ENCODE peak calls at places on chromosomes 7 and 10, in eight cellular contexts. H is fibroblast of lung, T is kidney, R is right lobe of liver, Q is heart right ventricle, S is brain microvascular endothelial cell, G is psoas muscle, O is mammary epithelial cell. P is an unnamed sample.

GRCh38 chr7:47217570-47218360 is 364.1 kb downstream of the TNS3 start:
- DNase-seq in S (no peak), G (no peak), Q (no peak), R (no peak), H (no peak), O (no peak), T (no peak), P (no peak)

GRCh38 chr10:97718659-97719142 is 5.2 kb downstream of the MARVELD1 start:
- DNase-seq in S (no peak), H (peak), T (peak), O (peak), G (no peak), Q (no peak), R (peak), P (no peak)

GRCh38 chr7:157136372-157136771 is 2.4 kb upstream of the UBE3C start:
- DNase-seq in R (no peak), Q (no peak), T (no peak), S (peak), H (peak), G (no peak), O (peak), P (no peak)

GRCh38 chr7:31518766-31519165 is 4.9 kb downstream of the ITPRID1 start:
- DNase-seq in G (no peak), H (no peak), R (no peak), T (no peak), Q (no peak), S (no peak), O (no peak), P (no peak)

GRCh38 chr10:128540806-128541739 is 414.9 kb upstream of the MKI67 start:
- DNase-seq in O (no peak), G (no peak), R (no peak), T (no peak), S (no peak), Q (peak), H (no peak), P (no peak)

GRCh38 chr10:3264178-3264867 is 91.7 kb upstream of the PITRM1 start:
- DNase-seq in G (no peak), O (no peak), H (no peak), T (no peak), Q (no peak), S (no peak), R (no peak), P (no peak)

GRCh38 chr7:73682745-73683055 is 553 bp downstream of the DNAJC30 start:
- DNase-seq in T (peak), G (no peak), H (no peak), O (peak), R (no peak), Q (no peak), S (no peak), P (no peak)

GRCh38 chr7:5350600-5351385 is 68.0 kb downstream of the SLC29A4 start:
- DNase-seq in R (no peak), H (no peak), O (no peak), T (peak), S (no peak), G (no peak), Q (no peak), P (no peak)

GRCh38 chr10:99296605-99297004 is 32.6 kb upstream of the CNNM1 start:
- DNase-seq in S (no peak), R (peak), O (no peak), G (no peak), H (no peak), Q (no peak), T (no peak), P (no peak)

GRCh38 chr10:61757525-61758397 is 95.0 kb downstream of the CABCOCO1 start:
- DNase-seq in S (peak), T (no peak), O (peak), Q (no peak), H (peak), G (no peak), R (no peak), P (peak)

GRCh38 chr7:2068693-2069471 is 163.9 kb downstream of the MAD1L1 start:
- DNase-seq in S (no peak), Q (no peak), H (no peak), G (no peak), R (no peak), O (no peak), T (no peak), P (no peak)

GRCh38 chr7:2071133-2071832 is 161.5 kb downstream of the MAD1L1 start:
- DNase-seq in O (no peak), H (no peak), Q (no peak), R (no peak), S (no peak), T (no peak), G (no peak), P (no peak)

GRCh38 chr7:2069472-2069860 is 163.3 kb downstream of the MAD1L1 start:
- DNase-seq in O (no peak), H (no peak), G (no peak), T (no peak), S (peak), Q (no peak), R (no peak), P (no peak)

GRCh38 chr7:2072042-2072441 is 160.7 kb downstream of the MAD1L1 start:
- DNase-seq in T (no peak), R (no peak), H (no peak), Q (no peak), G (no peak), S (no peak), O (no peak), P (no peak)

GRCh38 chr7:2070151-2070763 is 162.5 kb downstream of the MAD1L1 start:
- DNase-seq in Q (no peak), G (no peak), O (no peak), S (no peak), H (no peak), R (no peak), T (no peak), P (no peak)
- H3K27ac ChIP-seq in Q (no peak), G (no peak), O (no peak), S (no peak), H (no peak), R (no peak), T (no peak), P (no peak)

GRCh38 chr10:110335314-110336064 is 30.8 kb upstream of the SMNDC1 start:
- DNase-seq in T (no peak), Q (no peak), O (no peak), S (no peak), R (no peak), H (no peak), G (no peak), P (no peak)

GRCh38 chr10:110330675-110331074 is 26.0 kb upstream of the SMNDC1 start:
- DNase-seq in H (no peak), S (no peak), G (no peak), T (no peak), Q (no peak), O (no peak), R (no peak), P (no peak)

GRCh38 chr10:110336111-110336721 is 31.5 kb upstream of the SMNDC1 start:
- DNase-seq in O (peak), G (no peak), Q (no peak), H (peak), R (no peak), T (no peak), S (peak), P (no peak)

GRCh38 chr10:110337401-110337800 is 32.7 kb upstream of the SMNDC1 start:
- DNase-seq in Q (no peak), S (no peak), H (no peak), G (no peak), R (no peak), T (no peak), O (no peak), P (no peak)

GRCh38 chr10:110334061-110334656 is 29.4 kb upstream of the SMNDC1 start:
- DNase-seq in Q (no peak), H (no peak), T (no peak), G (no peak), O (no peak), R (no peak), S (no peak), P (no peak)
- TF ChIP-seq CTCF in Q (no peak), H (no peak), T (no peak), G (no peak), O (no peak), R (no peak), S (no peak), P (no peak)

GRCh38 chr10:104276192-104276591 is 7.2 kb downstream of the GSTO2 start:
- DNase-seq in T (no peak), H (no peak), S (no peak), O (no peak), Q (no peak), R (no peak), G (no peak), P (no peak)

GRCh38 chr10:104277785-104278184 is 8.8 kb downstream of the GSTO2 start:
- DNase-seq in S (no peak), G (no peak), Q (no peak), R (no peak), H (no peak), T (no peak), O (no peak), P (no peak)

GRCh38 chr10:104273291-104273690 is 4.3 kb downstream of the GSTO2 start:
- DNase-seq in Q (no peak), S (no peak), O (no peak), R (no peak), T (no peak), H (no peak), G (no peak), P (no peak)

GRCh38 chr10:104273899-104274575 is 5.1 kb downstream of the GSTO2 start:
- DNase-seq in G (no peak), O (no peak), Q (no peak), T (no peak), H (peak), S (no peak), R (no peak), P (no peak)

DNA sequence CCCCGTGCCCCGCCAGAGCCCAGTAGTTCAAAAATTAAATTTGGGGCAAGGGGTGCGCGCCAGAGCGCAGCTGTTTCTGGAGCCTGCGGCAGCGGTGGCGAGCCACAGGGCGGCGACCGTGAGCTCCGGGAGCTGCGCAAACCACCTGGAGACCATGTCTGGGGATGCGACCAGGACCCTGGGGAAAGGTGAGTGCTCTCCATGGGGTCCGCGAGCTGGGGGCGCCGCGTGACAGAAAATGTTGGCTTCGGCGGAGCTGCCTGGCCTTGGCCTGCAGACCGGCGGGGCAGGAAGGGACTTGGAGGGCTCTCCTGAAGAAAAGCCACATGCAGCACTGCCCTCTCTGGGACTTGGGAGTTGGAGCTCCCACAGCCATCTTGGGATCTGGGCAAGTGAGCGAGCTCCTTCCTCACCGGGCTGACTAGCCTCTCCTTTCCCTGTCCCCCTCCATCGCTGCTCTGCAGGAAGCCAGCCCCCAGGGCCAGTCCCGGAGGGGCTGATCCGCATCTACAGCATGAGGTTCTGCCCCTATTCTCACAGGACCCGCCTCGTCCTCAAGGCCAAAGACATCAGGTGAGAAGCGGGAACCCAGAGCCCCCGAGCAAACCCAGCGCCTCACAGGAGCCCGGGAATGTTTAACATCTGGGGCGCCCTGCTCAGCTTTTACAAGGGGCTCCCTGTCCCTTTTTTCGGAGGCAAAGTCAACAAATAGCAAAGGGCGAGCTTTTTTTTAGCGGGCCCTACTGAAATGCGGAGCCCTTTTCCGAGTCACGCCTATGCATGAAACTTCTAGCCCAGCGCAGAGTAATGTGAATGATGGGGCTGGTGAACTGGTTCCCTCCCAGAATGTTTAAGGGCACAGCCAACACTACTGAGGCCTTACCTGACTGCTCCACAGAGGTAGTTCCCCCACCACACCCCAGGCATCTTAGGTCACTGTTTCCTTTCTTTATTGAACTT is 6.1 kb downstream of the GSTO2 start:
- DNase-seq in H (peak), G (peak), T (peak), Q (peak), R (peak), O (peak), S (no peak), P (no peak)
- H3K4me3 ChIP-seq in H (peak), G (no peak), T (peak), Q (no peak), R (peak), O (peak), S (peak), P (no peak)

DNA sequence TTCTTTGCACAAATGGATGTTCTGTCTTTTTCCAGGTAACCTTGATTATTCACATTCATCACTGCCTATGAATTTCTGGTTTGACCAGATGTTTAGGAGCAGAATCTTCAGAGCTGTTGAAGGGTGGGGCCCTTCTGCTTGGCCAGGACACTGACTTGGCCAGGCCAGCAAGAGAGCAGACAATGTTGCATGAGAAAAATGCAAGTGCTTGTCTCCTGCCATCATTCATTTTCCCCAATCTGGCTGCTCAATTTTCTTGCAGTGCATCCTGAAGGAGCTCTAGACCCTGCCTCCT is 1.6 kb upstream of the BLNK start:
- DNase-seq in Q (no peak), S (no peak), H (no peak), T (no peak), R (no peak), G (no peak), O (no peak), P (no peak)
- H3K27ac ChIP-seq in Q (no peak), S (no peak), H (no peak), T (peak), R (no peak), G (no peak), O (no peak), P (no peak)

GRCh38 chr10:21388541-21389068 is 136.9 kb downstream of the SKIDA1 start:
- DNase-seq in S (no peak), Q (no peak), T (no peak), O (no peak), G (no peak), R (no peak), H (no peak), P (no peak)

GRCh38 chr10:21385996-21386620 is 139.4 kb downstream of the SKIDA1 start:
- DNase-seq in T (no peak), G (no peak), Q (no peak), S (no peak), R (no peak), O (no peak), H (no peak), P (no peak)
- TF ChIP-seq CTCF in T (no peak), G (no peak), Q (no peak), S (peak), R (no peak), O (no peak), H (no peak), P (no peak)

GRCh38 chr7:139481364-139481763 is 2.1 kb downstream of the KLRG2 start:
- DNase-seq in T (no peak), R (no peak), O (no peak), H (no peak), Q (no peak), G (no peak), S (no peak), P (no peak)

GRCh38 chr7:139482662-139483466 is 609 bp downstream of the KLRG2 start:
- DNase-seq in T (peak), O (peak), R (no peak), Q (no peak), G (no peak), H (no peak), S (no peak), P (no peak)

GRCh38 chr7:139476891-139477290 is 6.6 kb downstream of the KLRG2 start:
- DNase-seq in Q (no peak), H (no peak), R (no peak), G (no peak), O (no peak), S (no peak), T (no peak), P (no peak)

GRCh38 chr7:139479620-139480019 is 3.9 kb downstream of the KLRG2 start:
- DNase-seq in Q (no peak), R (no peak), O (no peak), T (no peak), G (no peak), H (no peak), S (no peak), P (no peak)

DNA sequence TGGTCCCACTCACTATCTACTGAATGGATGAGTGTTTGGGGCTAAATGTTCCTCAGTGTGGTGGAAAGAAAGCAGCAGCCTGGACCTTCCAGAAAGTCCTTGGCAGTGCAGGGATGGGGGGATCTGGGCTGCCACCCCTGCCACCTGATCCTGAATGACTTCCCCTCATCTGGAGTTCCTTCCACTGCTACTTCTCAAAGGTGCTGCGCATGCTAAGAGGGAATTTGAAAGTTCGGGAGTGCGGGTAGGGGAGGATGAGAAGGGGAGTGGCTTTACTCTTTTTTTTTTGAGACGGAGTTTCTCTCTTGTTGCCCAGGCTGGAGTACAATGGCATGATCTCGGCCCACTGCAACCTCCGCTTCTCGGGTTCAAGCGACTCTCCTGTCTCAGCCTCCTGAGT is 1.4 kb downstream of the KLRG2 start:
- DNase-seq in S (no peak), T (no peak), R (no peak), H (no peak), Q (no peak), O (no peak), G (no peak), P (no peak)
- H3K4me3 ChIP-seq in S (no peak), T (no peak), R (no peak), H (no peak), Q (no peak), O (no peak), G (no peak), P (no peak)

GRCh38 chr10:51206471-51206870 is 132.2 kb downstream of the PRKG1 start:
- DNase-seq in T (no peak), G (no peak), Q (no peak), O (no peak), R (no peak), H (no peak), S (no peak), P (no peak)

GRCh38 chr10:51204691-51205090 is 130.4 kb downstream of the PRKG1 start:
- DNase-seq in R (no peak), H (peak), G (no peak), S (no peak), Q (no peak), T (no peak), O (no peak), P (no peak)

GRCh38 chr10:51204076-51204475 is 129.8 kb downstream of the PRKG1 start:
- DNase-seq in H (no peak), T (no peak), Q (no peak), O (no peak), G (no peak), S (no peak), R (no peak), P (no peak)

GRCh38 chr10:51201947-51202346 is 127.7 kb downstream of the PRKG1 start:
- DNase-seq in H (no peak), T (no peak), R (no peak), S (no peak), Q (no peak), O (no peak), G (no peak), P (no peak)

DNA sequence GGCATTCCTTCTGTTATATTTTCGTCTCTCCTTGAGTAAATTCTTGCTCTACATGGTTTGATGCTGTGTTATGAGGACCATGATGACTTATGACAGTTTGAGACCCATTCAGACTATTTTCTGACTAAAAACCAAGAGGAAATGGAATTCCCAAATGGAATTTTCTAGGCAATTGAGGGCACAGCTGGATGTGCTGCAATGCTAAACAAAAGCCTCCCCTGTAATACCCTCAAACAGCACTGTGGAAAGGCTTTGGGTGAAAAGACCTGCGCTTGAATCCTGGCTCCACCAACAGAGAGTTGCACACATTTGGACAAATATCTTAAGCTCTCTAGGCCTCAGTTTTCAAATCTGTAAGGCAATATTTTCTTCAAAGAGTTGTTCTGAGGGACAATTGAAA is 129.1 kb downstream of the PRKG1 start:
- DNase-seq in Q (no peak), T (no peak), O (no peak), R (no peak), H (no peak), G (no peak), S (no peak), P (no peak)
- H3K27ac ChIP-seq in Q (no peak), T (no peak), O (no peak), R (no peak), H (no peak), G (no peak), S (no peak), P (no peak)